ENCODE peak calls at places on chromosomes 16 and 17, in seven cellular contexts. I is mesendoderm, G is mesenchymal stem cell, E is H9, S is H1, J is trophoblast cell, U is neuronal stem cell. T is an unnamed sample.

GRCh38 chr16:49640606-49641005 is 215.3 kb downstream of the ZNF423 start:
- DNase-seq in I (no peak), G (no peak), E (no peak), S (no peak), J (no peak), U (no peak), T (no peak)

GRCh38 chr17:77504652-77505459 is 364.1 kb downstream of the SEC14L1 start:
- DNase-seq in I (no peak), G (no peak), E (no peak), S (no peak), J (no peak), U (no peak), T (no peak)

GRCh38 chr17:63622571-63623390 is 564 bp downstream of the MAP3K3 start:
- DNase-seq in I (peak), G (peak), E (peak), S (peak), J (peak), U (peak), T (peak)

GRCh38 chr17:27846042-27846655 is 45.8 kb upstream of the NOS2 start:
- DNase-seq in I (no peak), G (no peak), E (no peak), S (no peak), J (no peak), U (no peak), T (no peak)

GRCh38 chr16:30768583-30769181 is 6.6 kb downstream of the RNF40 start:
- DNase-seq in I (no peak), G (no peak), E (no peak), S (no peak), J (no peak), U (no peak), T (no peak)

GRCh38 chr17:65055708-65056638 is 567 bp downstream of the GNA13 start:
- DNase-seq in I (peak), G (peak), E (peak), S (no peak), J (peak), U (no peak), T (peak)

GRCh38 chr16:5016967-5017677 is 16.6 kb downstream of the NAGPA start:
- DNase-seq in I (no peak), G (no peak), E (no peak), S (no peak), J (no peak), U (no peak), T (no peak)

GRCh38 chr16:3640632-3641501 is 13.6 kb upstream of the DNASE1 start:
- DNase-seq in I (no peak), G (no peak), E (no peak), S (peak), J (no peak), U (no peak), T (no peak)

GRCh38 chr17:59796785-59797205 is 89.3 kb downstream of the VMP1 start:
- DNase-seq in I (no peak), G (peak), E (no peak), S (no peak), J (no peak), U (no peak), T (no peak)

GRCh38 chr17:78113804-78114785 is 14.5 kb downstream of the TMC6 start:
- DNase-seq in I (no peak), G (no peak), E (no peak), S (no peak), J (no peak), U (no peak), T (no peak)

GRCh38 chr17:28597606-28598383 is 1.0 kb downstream of the SPAG5 start:
- DNase-seq in I (peak), G (no peak), E (no peak), S (no peak), J (no peak), U (no peak), T (no peak)

GRCh38 chr16:3190949-3191353 is 2.9 kb downstream of the OR1F1 start:
- DNase-seq in I (peak), G (no peak), E (no peak), S (no peak), J (no peak), U (no peak), T (no peak)

GRCh38 chr16:69448470-69449193 is 24.2 kb downstream of the CYB5B start:
- DNase-seq in I (no peak), G (peak), E (no peak), S (no peak), J (no peak), U (no peak), T (peak)

GRCh38 chr17:78986048-78986648 is 6.4 kb upstream of the LGALS3BP start:
- DNase-seq in I (no peak), G (peak), E (no peak), S (no peak), J (no peak), U (no peak), T (peak)

GRCh38 chr16:9859706-9860105 is 322.5 kb downstream of the GRIN2A start:
- DNase-seq in I (no peak), G (no peak), E (no peak), S (no peak), J (no peak), U (no peak), T (no peak)

GRCh38 chr17:31415004-31415454 is 23.6 kb downstream of the RAB11FIP4 start:
- DNase-seq in I (peak), G (no peak), E (peak), S (no peak), J (no peak), U (no peak), T (no peak)

GRCh38 chr17:77332034-77332971 is 191.5 kb downstream of the SEC14L1 start:
- DNase-seq in I (no peak), G (peak), E (no peak), S (no peak), J (peak), U (no peak), T (no peak)

GRCh38 chr16:57817680-57818079 is 15.4 kb upstream of the KIFC3 start:
- DNase-seq in I (no peak), G (no peak), E (no peak), S (no peak), J (no peak), U (no peak), T (no peak)

GRCh38 chr16:50887500-50887899 is 145.6 kb downstream of the CYLD start:
- DNase-seq in I (no peak), G (no peak), E (no peak), S (peak), J (no peak), U (no peak), T (no peak)

GRCh38 chr17:304461-304860 is 48.1 kb downstream of the RPH3AL start:
- DNase-seq in I (peak), G (peak), E (peak), S (peak), J (no peak), U (peak), T (no peak)

GRCh38 chr17:5131146-5131715 is 15.4 kb downstream of the USP6 start:
- DNase-seq in I (no peak), G (no peak), E (no peak), S (no peak), J (no peak), U (no peak), T (no peak)

GRCh38 chr16:74450236-74450635 is 29.0 kb upstream of the CLEC18B start:
- DNase-seq in I (no peak), G (peak), E (no peak), S (no peak), J (peak), U (no peak), T (no peak)

GRCh38 chr16:80330803-80331202 is 210.0 kb upstream of the DYNLRB2 start:
- DNase-seq in I (no peak), G (no peak), E (no peak), S (no peak), J (no peak), U (no peak), T (no peak)

GRCh38 chr17:31738067-31738466 is 121.0 kb downstream of the COPRS start:
- DNase-seq in I (no peak), G (peak), E (no peak), S (no peak), J (no peak), U (no peak), T (no peak)

GRCh38 chr17:48132375-48132774 is 24.8 kb downstream of the SNX11 start:
- DNase-seq in I (no peak), G (no peak), E (no peak), S (no peak), J (no peak), U (no peak), T (no peak)

GRCh38 chr17:21387616-21388015 is 11.5 kb downstream of the KCNJ12 start:
- DNase-seq in I (no peak), G (no peak), E (no peak), S (no peak), J (no peak), U (no peak), T (no peak)

GRCh38 chr16:62105244-62105643 is 69.0 kb upstream of the CDH8 start:
- DNase-seq in I (no peak), G (no peak), E (no peak), S (no peak), J (no peak), U (no peak), T (no peak)

GRCh38 chr16:30954993-30955392 is 2.6 kb upstream of the SETD1A start:
- DNase-seq in I (no peak), G (no peak), E (no peak), S (no peak), J (no peak), U (no peak), T (no peak)

GRCh38 chr16:67055712-67056487 is 27.0 kb downstream of the CBFB start:
- DNase-seq in I (no peak), G (peak), E (no peak), S (no peak), J (peak), U (no peak), T (peak)

GRCh38 chr17:48970865-48971687 is 2.7 kb upstream of the GIP start:
- DNase-seq in I (peak), G (no peak), E (no peak), S (no peak), J (no peak), U (no peak), T (no peak)

GRCh38 chr17:59370580-59371299 is 39.3 kb downstream of the YPEL2 start:
- DNase-seq in I (peak), G (no peak), E (no peak), S (no peak), J (no peak), U (peak), T (no peak)

GRCh38 chr17:279356-279755 is 73.3 kb downstream of the RPH3AL start:
- DNase-seq in I (no peak), G (no peak), E (no peak), S (no peak), J (no peak), U (no peak), T (no peak)

GRCh38 chr17:37450090-37450489 is 39.6 kb upstream of the DUSP14 start:
- DNase-seq in I (no peak), G (no peak), E (no peak), S (no peak), J (peak), U (no peak), T (peak)

GRCh38 chr17:82662711-82663261 is 14.5 kb upstream of the WDR45B start:
- DNase-seq in I (no peak), G (no peak), E (no peak), S (no peak), J (no peak), U (no peak), T (no peak)

GRCh38 chr17:82665226-82665625 is 17.0 kb upstream of the WDR45B start:
- DNase-seq in I (no peak), G (no peak), E (no peak), S (no peak), J (no peak), U (no peak), T (no peak)

GRCh38 chr17:82664276-82664575 is 16.0 kb upstream of the WDR45B start:
- DNase-seq in I (no peak), G (no peak), E (no peak), S (no peak), J (no peak), U (no peak), T (no peak)

GRCh38 chr17:82664701-82665182 is 16.5 kb upstream of the WDR45B start:
- DNase-seq in I (no peak), G (no peak), E (no peak), S (no peak), J (no peak), U (no peak), T (no peak)

GRCh38 chr17:82663381-82664275 is 15.4 kb upstream of the WDR45B start:
- DNase-seq in I (no peak), G (no peak), E (no peak), S (no peak), J (no peak), U (no peak), T (no peak)
- H2AK5ac ChIP-seq in I (no peak), G (no peak), E (no peak), S (no peak), J (no peak), U (peak), T (no peak)

DNA sequence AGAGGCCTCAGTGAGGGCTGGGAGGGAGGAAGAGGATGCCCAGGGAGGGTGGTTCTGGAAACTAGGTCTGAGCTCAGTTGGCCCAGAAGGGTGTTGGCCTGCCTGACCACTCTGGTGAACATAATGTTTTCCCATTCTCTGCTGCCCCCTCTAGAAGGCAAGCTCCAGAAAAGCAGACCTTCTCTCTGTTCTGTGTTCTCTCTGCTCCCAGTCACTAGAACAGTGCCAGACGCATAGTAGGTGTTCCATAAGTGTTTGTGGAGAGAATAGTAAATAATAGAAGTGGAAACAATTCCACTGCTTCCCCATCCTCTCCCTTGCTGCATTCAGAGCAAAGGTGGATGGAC is 32.2 kb upstream of the ETV4 start:
- DNase-seq in I (no peak), G (no peak), E (no peak), S (no peak), J (no peak), U (no peak), T (no peak)
- H2AK5ac ChIP-seq in I (no peak), G (peak), E (no peak), S (no peak), J (peak), U (peak), T (peak)

GRCh38 chr16:89574681-89575246 is 794 bp upstream of the CPNE7 start:
- DNase-seq in I (peak), G (peak), E (peak), S (peak), J (peak), U (no peak), T (peak)
- H2AK5ac ChIP-seq in I (no peak), G (no peak), E (no peak), S (no peak), J (no peak), U (peak), T (peak)

GRCh38 chr17:50620848-50621247 is 13.8 kb upstream of the ABCC3 start:
- DNase-seq in I (peak), G (no peak), E (peak), S (peak), J (no peak), U (no peak), T (no peak)
- H2AK5ac ChIP-seq in I (no peak), G (no peak), E (no peak), S (no peak), J (no peak), U (peak), T (no peak)

GRCh38 chr16:53781023-53781605 is 77.2 kb downstream of the FTO start:
- DNase-seq in I (no peak), G (peak), E (no peak), S (no peak), J (no peak), U (no peak), T (peak)
- H2AK5ac ChIP-seq in I (no peak), G (no peak), E (no peak), S (no peak), J (no peak), U (no peak), T (no peak)

DNA sequence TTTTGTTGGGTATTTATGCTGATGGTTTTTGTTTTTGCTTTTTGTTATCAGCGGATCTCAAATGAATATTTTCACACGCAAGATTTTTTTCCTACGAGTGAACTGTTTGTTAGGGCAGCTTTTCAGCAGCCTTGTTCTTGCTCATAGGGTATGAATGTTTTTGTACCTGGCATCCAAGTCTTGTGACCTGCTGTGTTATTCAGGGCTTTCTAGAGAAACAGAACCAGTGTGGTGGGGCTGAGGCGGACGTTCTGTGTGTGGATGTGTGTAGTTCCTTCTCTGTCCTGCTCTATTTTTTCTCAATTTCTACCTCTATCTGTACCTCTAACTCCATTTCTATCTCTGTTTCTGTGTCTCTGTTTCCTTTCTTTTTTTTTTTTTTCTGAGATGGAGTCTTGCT is 78.3 kb downstream of the SNX29 start:
- DNase-seq in I (no peak), G (no peak), E (no peak), S (no peak), J (no peak), U (no peak), T (no peak)
- H2AK5ac ChIP-seq in I (no peak), G (no peak), E (no peak), S (no peak), J (no peak), U (no peak), T (no peak)

GRCh38 chr16:85140455-85141012 is 28.3 kb upstream of the CIBAR2 start:
- DNase-seq in I (no peak), G (no peak), E (no peak), S (no peak), J (no peak), U (no peak), T (no peak)
- H2AK5ac ChIP-seq in I (no peak), G (no peak), E (no peak), S (no peak), J (no peak), U (no peak), T (no peak)

T was measured in IMR-90.